ENCODE peak calls at places on chromosomes 4 and X, in ten cellular contexts. One of them, this sample, is unnamed.

GRCh38 chr4:111761531-111761930 is 383.7 kb upstream of the FAM241A start:
- DNase-seq in lower leg skin: no peak
- DNase-seq in esophagus squamous epithelium: no peak
- DNase-seq in ovary: no peak
- DNase-seq in stomach: no peak
- DNase-seq in heart left ventricle: no peak
- DNase-seq in IMR-90: no peak
- DNase-seq in uterus: no peak
- DNase-seq in transverse colon: no peak
- DNase-seq in Peyer's patch: no peak
- DNase-seq in this sample: no peak

GRCh38 chrX:10325606-10326005 is 168.8 kb downstream of the CLCN4 start:
- DNase-seq in esophagus squamous epithelium: no peak
- DNase-seq in IMR-90: peak
- DNase-seq in Peyer's patch: no peak
- DNase-seq in heart left ventricle: no peak
- DNase-seq in stomach: no peak
- DNase-seq in ovary: no peak
- DNase-seq in uterus: no peak
- DNase-seq in lower leg skin: no peak
- DNase-seq in transverse colon: no peak
- DNase-seq in this sample: no peak

GRCh38 chr4:144709793-144710525 is 64.0 kb downstream of the HHIP start:
- DNase-seq in stomach: no peak
- DNase-seq in ovary: no peak
- DNase-seq in esophagus squamous epithelium: no peak
- DNase-seq in IMR-90: peak
- DNase-seq in lower leg skin: no peak
- DNase-seq in uterus: no peak
- DNase-seq in Peyer's patch: no peak
- DNase-seq in heart left ventricle: peak
- DNase-seq in transverse colon: peak
- DNase-seq in this sample: no peak

GRCh38 chr4:119087656-119088055 is 48.0 kb upstream of the MYOZ2 start:
- DNase-seq in lower leg skin: no peak
- DNase-seq in transverse colon: no peak
- DNase-seq in esophagus squamous epithelium: no peak
- DNase-seq in IMR-90: no peak
- DNase-seq in heart left ventricle: no peak
- DNase-seq in uterus: no peak
- DNase-seq in ovary: no peak
- DNase-seq in Peyer's patch: no peak
- DNase-seq in stomach: no peak
- DNase-seq in this sample: no peak

GRCh38 chrX:130296743-130297142 is 28.0 kb upstream of the ZNF280C start:
- DNase-seq in esophagus squamous epithelium: no peak
- DNase-seq in stomach: no peak
- DNase-seq in heart left ventricle: no peak
- DNase-seq in ovary: no peak
- DNase-seq in transverse colon: no peak
- DNase-seq in IMR-90: peak
- DNase-seq in uterus: no peak
- DNase-seq in Peyer's patch: no peak
- DNase-seq in lower leg skin: no peak
- DNase-seq in this sample: no peak

GRCh38 chrX:12824944-12825343 is 33.7 kb downstream of the PRPS2 start:
- DNase-seq in lower leg skin: no peak
- DNase-seq in IMR-90: no peak
- DNase-seq in stomach: no peak
- DNase-seq in heart left ventricle: no peak
- DNase-seq in Peyer's patch: no peak
- DNase-seq in ovary: no peak
- DNase-seq in transverse colon: no peak
- DNase-seq in esophagus squamous epithelium: no peak
- DNase-seq in uterus: no peak
- DNase-seq in this sample: no peak

GRCh38 chrX:136395271-136395670 is 92.5 kb upstream of the BRS3 start:
- DNase-seq in Peyer's patch: no peak
- DNase-seq in IMR-90: peak
- DNase-seq in ovary: no peak
- DNase-seq in transverse colon: no peak
- DNase-seq in esophagus squamous epithelium: no peak
- DNase-seq in lower leg skin: no peak
- DNase-seq in stomach: no peak
- DNase-seq in uterus: no peak
- DNase-seq in heart left ventricle: no peak
- DNase-seq in this sample: no peak

GRCh38 chrX:19886375-19886774 is 1.0 kb downstream of the SH3KBP1 start:
- DNase-seq in heart left ventricle: no peak
- DNase-seq in transverse colon: no peak
- DNase-seq in stomach: no peak
- DNase-seq in IMR-90: no peak
- DNase-seq in esophagus squamous epithelium: no peak
- DNase-seq in ovary: no peak
- DNase-seq in Peyer's patch: no peak
- DNase-seq in lower leg skin: no peak
- DNase-seq in uterus: no peak
- DNase-seq in this sample: no peak

GRCh38 chr4:1979477-1980196 is 29.1 kb downstream of the NELFA start:
- DNase-seq in IMR-90: no peak
- DNase-seq in Peyer's patch: no peak
- DNase-seq in esophagus squamous epithelium: no peak
- DNase-seq in uterus: no peak
- DNase-seq in ovary: no peak
- DNase-seq in lower leg skin: no peak
- DNase-seq in stomach: no peak
- DNase-seq in transverse colon: no peak
- DNase-seq in heart left ventricle: no peak
- DNase-seq in this sample: no peak

GRCh38 chr4:1982124-1983052 is 26.4 kb downstream of the NELFA start:
- DNase-seq in esophagus squamous epithelium: no peak
- DNase-seq in uterus: no peak
- DNase-seq in ovary: no peak
- DNase-seq in transverse colon: peak
- DNase-seq in IMR-90: no peak
- DNase-seq in lower leg skin: no peak
- DNase-seq in heart left ventricle: no peak
- DNase-seq in Peyer's patch: no peak
- DNase-seq in stomach: no peak
- DNase-seq in this sample: no peak

GRCh38 chr4:1980561-1981041 is 28.2 kb downstream of the NELFA start:
- DNase-seq in ovary: no peak
- DNase-seq in IMR-90: no peak
- DNase-seq in Peyer's patch: no peak
- DNase-seq in stomach: no peak
- DNase-seq in esophagus squamous epithelium: no peak
- DNase-seq in transverse colon: no peak
- DNase-seq in heart left ventricle: no peak
- DNase-seq in uterus: no peak
- DNase-seq in lower leg skin: no peak
- DNase-seq in this sample: no peak

GRCh38 chr4:1983053-1983845 is 25.5 kb downstream of the NELFA start:
- DNase-seq in IMR-90: no peak
- DNase-seq in transverse colon: no peak
- DNase-seq in uterus: no peak
- DNase-seq in lower leg skin: no peak
- DNase-seq in heart left ventricle: no peak
- DNase-seq in Peyer's patch: no peak
- DNase-seq in ovary: no peak
- DNase-seq in stomach: no peak
- DNase-seq in esophagus squamous epithelium: no peak
- DNase-seq in this sample: no peak

DNA sequence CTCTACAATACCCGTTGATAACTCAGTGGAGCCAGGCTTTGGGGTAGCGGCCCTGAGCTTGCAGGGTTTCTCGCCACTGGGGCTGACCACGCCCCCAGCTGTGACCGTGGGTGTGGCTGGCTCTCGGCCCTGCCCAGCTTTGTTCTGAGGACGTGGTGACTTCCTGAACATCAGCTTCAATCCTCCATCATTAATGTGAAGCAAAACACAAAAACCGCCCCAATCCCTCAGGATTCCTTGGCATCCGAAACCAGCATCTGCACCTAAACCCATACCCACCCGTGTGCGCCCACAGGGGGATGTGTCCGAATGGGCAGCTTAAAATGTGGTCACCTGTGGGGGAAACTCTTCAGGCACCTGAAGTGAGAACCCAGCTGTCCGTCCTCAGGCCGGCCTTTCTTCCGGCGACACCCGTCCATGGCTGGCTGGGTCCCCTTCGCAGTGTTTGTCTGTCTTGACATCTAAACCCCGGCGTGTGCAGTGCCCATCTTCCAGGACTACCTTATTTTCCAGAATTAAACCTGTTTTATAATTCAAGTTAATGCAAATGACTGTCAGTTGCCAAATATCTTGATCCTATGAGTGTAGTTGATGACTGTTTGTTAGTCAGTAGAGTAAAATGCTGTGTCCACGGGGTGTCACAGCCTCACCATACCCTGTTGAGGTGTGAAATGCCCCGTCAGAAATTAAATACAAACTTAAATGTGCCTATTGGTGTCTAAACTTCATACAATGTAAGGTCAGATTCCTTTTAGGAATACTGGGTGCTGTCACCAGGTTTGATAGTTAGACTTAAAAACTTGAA is 27.3 kb downstream of the NELFA start:
- DNase-seq in heart left ventricle: no peak
- DNase-seq in Peyer's patch: no peak
- DNase-seq in lower leg skin: no peak
- DNase-seq in ovary: no peak
- DNase-seq in stomach: peak
- DNase-seq in uterus: no peak
- DNase-seq in transverse colon: peak
- DNase-seq in esophagus squamous epithelium: no peak
- DNase-seq in IMR-90: peak
- DNase-seq in this sample: no peak
- TF ChIP-seq POLR2A in heart left ventricle: no peak
- TF ChIP-seq POLR2A in Peyer's patch: no peak
- TF ChIP-seq POLR2A in lower leg skin: no peak
- TF ChIP-seq POLR2A in ovary: no peak
- TF ChIP-seq POLR2A in stomach: no peak
- TF ChIP-seq POLR2A in uterus: no peak
- TF ChIP-seq POLR2A in transverse colon: no peak
- TF ChIP-seq POLR2A in esophagus squamous epithelium: no peak
- TF ChIP-seq POLR2A in IMR-90: no peak
- TF ChIP-seq POLR2A in this sample: no peak

DNA sequence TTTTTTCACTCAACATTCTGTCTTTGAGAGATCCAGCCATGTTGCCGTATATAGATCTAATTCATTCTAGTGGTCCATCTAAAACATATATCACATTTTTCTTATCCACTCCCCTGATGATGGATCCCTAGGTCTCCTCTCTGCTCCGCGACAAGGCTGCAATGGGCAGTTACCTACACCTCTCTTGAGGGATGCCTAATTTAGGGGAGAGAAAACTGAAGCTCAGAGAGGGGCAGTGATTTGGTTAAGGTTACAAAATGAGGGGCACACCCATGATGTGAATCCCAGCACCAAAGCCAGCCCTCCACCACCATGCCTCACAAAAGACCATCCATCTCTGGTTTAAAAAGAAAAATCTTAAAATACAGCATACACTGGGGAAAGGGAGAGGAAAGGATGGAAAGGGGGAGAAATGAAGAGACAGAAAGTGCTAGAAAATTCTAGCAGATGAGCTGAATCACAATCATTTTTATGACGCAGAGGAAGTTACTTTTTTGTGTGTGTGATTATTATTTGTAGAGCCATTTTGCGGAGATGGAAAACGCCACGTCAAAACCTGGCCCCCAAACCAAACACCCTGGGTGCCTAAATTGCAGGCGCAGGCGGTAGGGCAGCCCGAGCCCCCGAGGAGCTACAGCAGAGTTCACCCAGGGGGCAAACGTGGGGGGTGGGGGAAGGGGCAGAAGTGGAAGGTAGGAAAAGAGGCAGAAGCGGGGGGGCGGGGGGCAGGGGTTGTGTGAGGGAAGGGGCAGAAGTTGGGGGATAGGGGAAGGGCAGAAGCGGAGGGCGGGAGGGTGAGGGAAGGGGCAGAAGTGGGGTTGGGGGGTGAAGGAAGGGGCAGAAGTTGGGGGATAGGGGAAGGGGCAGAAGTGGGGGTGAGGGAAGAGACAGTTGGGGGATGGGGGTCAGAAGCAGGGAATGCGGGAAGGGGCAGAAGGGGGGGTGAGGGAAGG is 1.3 kb upstream of the TSPYL2 start:
- DNase-seq in uterus: no peak
- DNase-seq in heart left ventricle: no peak
- DNase-seq in stomach: no peak
- DNase-seq in ovary: peak
- DNase-seq in lower leg skin: no peak
- DNase-seq in Peyer's patch: no peak
- DNase-seq in IMR-90: peak
- DNase-seq in esophagus squamous epithelium: no peak
- DNase-seq in transverse colon: no peak
- DNase-seq in this sample: no peak
- H3K4me3 ChIP-seq in uterus: peak
- H3K4me3 ChIP-seq in heart left ventricle: peak
- H3K4me3 ChIP-seq in stomach: peak
- H3K4me3 ChIP-seq in ovary: peak
- H3K4me3 ChIP-seq in lower leg skin: no peak
- H3K4me3 ChIP-seq in Peyer's patch: peak
- H3K4me3 ChIP-seq in IMR-90: peak
- H3K4me3 ChIP-seq in esophagus squamous epithelium: no peak
- H3K4me3 ChIP-seq in transverse colon: peak
- H3K4me3 ChIP-seq in this sample: peak

DNA sequence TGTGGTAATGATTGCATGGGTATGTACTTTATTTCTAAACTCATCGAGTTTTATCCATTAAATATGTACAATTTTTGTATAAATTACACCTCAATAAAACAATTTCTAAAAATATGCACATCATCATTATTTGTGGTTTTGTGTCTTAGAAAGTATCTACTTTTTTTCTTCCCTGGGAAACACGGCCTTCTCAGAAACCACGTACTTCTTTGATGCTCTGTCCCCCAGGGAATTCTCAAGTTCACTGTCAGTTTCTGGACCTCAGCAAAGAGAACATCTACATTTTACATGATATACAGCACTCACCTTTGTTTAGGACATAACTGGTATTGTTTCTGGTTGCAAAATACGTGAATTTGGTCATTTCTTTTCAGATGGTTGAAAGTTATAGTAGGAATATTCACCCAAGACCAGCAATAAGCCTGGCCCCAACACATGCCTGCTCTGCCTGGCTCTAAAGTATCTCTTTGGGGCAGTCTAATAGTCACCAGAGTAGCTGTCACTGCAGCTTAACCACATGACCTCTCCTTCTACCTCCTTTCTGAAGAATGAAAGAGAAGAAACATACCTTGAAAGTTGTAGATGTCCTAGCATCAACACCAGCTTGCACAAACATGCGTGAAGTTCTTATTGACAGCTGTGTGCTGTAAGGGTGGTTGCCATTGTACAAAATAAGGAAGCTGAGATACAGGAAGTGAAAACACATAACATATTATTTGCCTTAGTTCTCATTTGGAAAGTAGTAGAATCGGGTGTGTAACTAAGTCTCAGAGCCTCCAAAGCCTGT is 48.4 kb upstream of the SPANXN4 start:
- DNase-seq in Peyer's patch: no peak
- DNase-seq in esophagus squamous epithelium: no peak
- DNase-seq in stomach: no peak
- DNase-seq in uterus: no peak
- DNase-seq in transverse colon: no peak
- DNase-seq in lower leg skin: no peak
- DNase-seq in heart left ventricle: no peak
- DNase-seq in ovary: no peak
- DNase-seq in IMR-90: no peak
- DNase-seq in this sample: no peak
- TF ChIP-seq POLR2A in Peyer's patch: no peak
- TF ChIP-seq POLR2A in esophagus squamous epithelium: no peak
- TF ChIP-seq POLR2A in stomach: no peak
- TF ChIP-seq POLR2A in uterus: no peak
- TF ChIP-seq POLR2A in transverse colon: no peak
- TF ChIP-seq POLR2A in lower leg skin: no peak
- TF ChIP-seq POLR2A in heart left ventricle: no peak
- TF ChIP-seq POLR2A in ovary: no peak
- TF ChIP-seq POLR2A in IMR-90: no peak
- TF ChIP-seq POLR2A in this sample: no peak

GRCh38 chr4:170122252-170122651 is 32.5 kb upstream of the AADAT start:
- DNase-seq in IMR-90: no peak
- DNase-seq in heart left ventricle: no peak
- DNase-seq in lower leg skin: no peak
- DNase-seq in esophagus squamous epithelium: no peak
- DNase-seq in stomach: no peak
- DNase-seq in uterus: no peak
- DNase-seq in ovary: no peak
- DNase-seq in transverse colon: no peak
- DNase-seq in Peyer's patch: no peak
- DNase-seq in this sample: no peak

GRCh38 chr4:170127758-170128157 is 38.0 kb upstream of the AADAT start:
- DNase-seq in ovary: no peak
- DNase-seq in stomach: no peak
- DNase-seq in uterus: no peak
- DNase-seq in lower leg skin: no peak
- DNase-seq in transverse colon: no peak
- DNase-seq in esophagus squamous epithelium: no peak
- DNase-seq in Peyer's patch: no peak
- DNase-seq in heart left ventricle: no peak
- DNase-seq in IMR-90: no peak
- DNase-seq in this sample: no peak

GRCh38 chr4:170128219-170128804 is 38.6 kb upstream of the AADAT start:
- DNase-seq in heart left ventricle: no peak
- DNase-seq in uterus: no peak
- DNase-seq in transverse colon: no peak
- DNase-seq in lower leg skin: no peak
- DNase-seq in ovary: no peak
- DNase-seq in stomach: no peak
- DNase-seq in esophagus squamous epithelium: no peak
- DNase-seq in Peyer's patch: no peak
- DNase-seq in IMR-90: no peak
- DNase-seq in this sample: no peak

GRCh38 chr4:170124391-170124790 is 34.6 kb upstream of the AADAT start:
- DNase-seq in ovary: no peak
- DNase-seq in transverse colon: no peak
- DNase-seq in Peyer's patch: no peak
- DNase-seq in stomach: no peak
- DNase-seq in esophagus squamous epithelium: no peak
- DNase-seq in heart left ventricle: no peak
- DNase-seq in lower leg skin: no peak
- DNase-seq in uterus: no peak
- DNase-seq in IMR-90: no peak
- DNase-seq in this sample: no peak
- H3K4me3 ChIP-seq in ovary: no peak
- H3K4me3 ChIP-seq in transverse colon: no peak
- H3K4me3 ChIP-seq in Peyer's patch: no peak
- H3K4me3 ChIP-seq in stomach: no peak
- H3K4me3 ChIP-seq in esophagus squamous epithelium: no peak
- H3K4me3 ChIP-seq in heart left ventricle: no peak
- H3K4me3 ChIP-seq in lower leg skin: no peak
- H3K4me3 ChIP-seq in uterus: no peak
- H3K4me3 ChIP-seq in IMR-90: no peak
- H3K4me3 ChIP-seq in this sample: no peak